ENCODE peak calls at places on chromosomes 16 and 17, in nine cellular contexts. N is dorsolateral prefrontal cortex; B is ascending aorta; X is stimulated activated CD4-positive, alpha-beta T cell treated with anti-CD3 and anti-CD28 coated beads, Interleukin-4, amount 100 ng/mL, for 4 hours; C is NCI-H1930; T is HT1080; E is H1; Q is neural progenitor cell; P is NCI-H774. V is an unnamed sample.

GRCh38 chr16:1495281-1496262 is 2.4 kb downstream of the TELO2 start:
- DNase-seq in N (no peak), B (no peak), X (no peak), C (no peak), T (no peak), E (no peak), Q (no peak), P (no peak), V (no peak)

GRCh38 chr16:49458656-49459445 is 85.2 kb downstream of the C16orf78 start:
- DNase-seq in N (no peak), B (no peak), X (no peak), C (no peak), T (no peak), E (no peak), Q (no peak), P (no peak), V (no peak)

GRCh38 chr17:19248923-19249574 is 11.9 kb downstream of the EPN2 start:
- DNase-seq in N (peak), B (no peak), X (no peak), C (no peak), T (peak), E (no peak), Q (no peak), P (no peak), V (no peak)

GRCh38 chr16:11224096-11224893 is 31.7 kb downstream of the SOCS1 start:
- DNase-seq in N (peak), B (peak), X (peak), C (no peak), T (no peak), E (no peak), Q (peak), P (no peak), V (peak)

GRCh38 chr17:46876353-46876887 is 25.0 kb downstream of the WNT9B start:
- DNase-seq in N (no peak), B (no peak), X (no peak), C (no peak), T (no peak), E (no peak), Q (peak), P (peak), V (no peak)

GRCh38 chr17:62653002-62653830 is 25.7 kb downstream of the MRC2 start:
- DNase-seq in N (peak), B (peak), X (peak), C (peak), T (no peak), E (no peak), Q (peak), P (peak), V (peak)

GRCh38 chr17:14301761-14302401 is 1.0 kb downstream of the HS3ST3B1 start:
- DNase-seq in N (no peak), B (no peak), X (peak), C (no peak), T (peak), E (no peak), Q (peak), P (no peak), V (peak)

GRCh38 chr16:79082955-79083354 is 517.6 kb downstream of the MAF start:
- DNase-seq in N (no peak), B (no peak), X (no peak), C (no peak), T (no peak), E (no peak), Q (no peak), P (no peak), V (no peak)

GRCh38 chr16:84618428-84619102 is 687 bp upstream of the COTL1 start:
- DNase-seq in N (no peak), B (no peak), X (no peak), C (no peak), T (peak), E (peak), Q (peak), P (no peak), V (no peak)

GRCh38 chr16:56939801-56940200 is 7.9 kb downstream of the HERPUD1 start:
- DNase-seq in N (no peak), B (no peak), X (no peak), C (no peak), T (no peak), E (no peak), Q (no peak), P (peak), V (no peak)

GRCh38 chr16:16778322-16778721 is 399.4 kb downstream of the NPIPA7 start:
- DNase-seq in N (no peak), B (no peak), X (no peak), C (no peak), T (no peak), E (no peak), Q (no peak), P (no peak), V (no peak)

GRCh38 chr17:58332720-58333395 is 4.3 kb upstream of the TSPOAP1 start:
- DNase-seq in N (no peak), B (no peak), X (peak), C (no peak), T (no peak), E (no peak), Q (no peak), P (no peak), V (no peak)

GRCh38 chr17:82846061-82846691 is 6.4 kb upstream of the ZNF750 start:
- DNase-seq in N (no peak), B (no peak), X (no peak), C (no peak), T (no peak), E (no peak), Q (no peak), P (no peak), V (no peak)

GRCh38 chr16:75093598-75094540 is 22.7 kb downstream of the LDHD start:
- DNase-seq in N (no peak), B (no peak), X (no peak), C (no peak), T (no peak), E (no peak), Q (no peak), P (no peak), V (no peak)

GRCh38 chr16:411576-412265 is 10.0 kb downstream of the DECR2 start:
- DNase-seq in N (no peak), B (no peak), X (no peak), C (no peak), T (no peak), E (no peak), Q (no peak), P (no peak), V (no peak)

GRCh38 chr16:87948119-87948545 is 3.1 kb upstream of the BANP start:
- DNase-seq in N (no peak), B (no peak), X (no peak), C (no peak), T (no peak), E (no peak), Q (no peak), P (no peak), V (no peak)

GRCh38 chr16:483351-484075 is 44.0 kb upstream of the CAPN15 start:
- DNase-seq in N (no peak), B (no peak), X (no peak), C (no peak), T (no peak), E (no peak), Q (peak), P (no peak), V (no peak)

GRCh38 chr17:12637015-12637414 is 28.7 kb upstream of the MYOCD start:
- DNase-seq in N (peak), B (peak), X (no peak), C (no peak), T (peak), E (peak), Q (no peak), P (no peak), V (no peak)

GRCh38 chr17:21370430-21370829 is 5.7 kb upstream of the KCNJ12 start:
- DNase-seq in N (no peak), B (no peak), X (no peak), C (no peak), T (no peak), E (no peak), Q (peak), P (no peak), V (no peak)

GRCh38 chr16:66705790-66706505 is 9.4 kb upstream of the CMTM4 start:
- DNase-seq in N (no peak), B (peak), X (no peak), C (no peak), T (no peak), E (no peak), Q (no peak), P (no peak), V (no peak)

GRCh38 chr16:57976331-57976796 is 5.4 kb upstream of the CNGB1 start:
- DNase-seq in N (peak), B (no peak), X (no peak), C (no peak), T (peak), E (no peak), Q (peak), P (no peak), V (no peak)

GRCh38 chr16:15450624-15451023 is 16.2 kb downstream of the BMERB1 start:
- DNase-seq in N (no peak), B (no peak), X (no peak), C (no peak), T (no peak), E (no peak), Q (no peak), P (no peak), V (no peak)

GRCh38 chr17:30021708-30022317 is 80.4 kb downstream of the EFCAB5 start:
- DNase-seq in N (no peak), B (no peak), X (peak), C (peak), T (peak), E (no peak), Q (peak), P (peak), V (no peak)

GRCh38 chr16:47927330-47927729 is 228.5 kb downstream of the ABCC12 start:
- DNase-seq in N (no peak), B (no peak), X (no peak), C (no peak), T (peak), E (no peak), Q (no peak), P (no peak), V (no peak)

GRCh38 chr17:6654816-6655731 is 3.5 kb downstream of the C17orf100 start:
- DNase-seq in N (no peak), B (no peak), X (no peak), C (peak), T (no peak), E (no peak), Q (peak), P (peak), V (no peak)

GRCh38 chr17:27466376-27466747 is 10.1 kb downstream of the KSR1 start:
- DNase-seq in N (no peak), B (no peak), X (no peak), C (no peak), T (no peak), E (no peak), Q (no peak), P (no peak), V (no peak)

GRCh38 chr17:313911-314613 is 38.5 kb downstream of the RPH3AL start:
- DNase-seq in N (no peak), B (no peak), X (no peak), C (no peak), T (no peak), E (no peak), Q (no peak), P (no peak), V (no peak)